ENCODE peak calls at places on chromosomes 4 and X, in four cellular contexts. Y, O, D and V are unnamed samples.

GRCh38 chr4:76384052-76384451 is 36.9 kb downstream of the CCDC158 start:
- DNase-seq in Y (no peak), O (no peak), D (no peak), V (no peak)

GRCh38 chr4:169665039-169665732 is 44.8 kb downstream of the CLCN3 start:
- DNase-seq in Y (no peak), O (peak; percentile 61), D (no peak), V (no peak)

GRCh38 chr4:110033994-110034393 is 121.3 kb downstream of the EGF start:
- DNase-seq in Y (no peak), O (no peak), D (no peak), V (no peak)

GRCh38 chr4:176277162-176277904 is 8.3 kb upstream of the ASB5 start:
- DNase-seq in Y (peak; percentile 55), O (peak; percentile 36), D (no peak), V (peak; percentile 39)

GRCh38 chr4:3672465-3672831 is 93.7 kb upstream of the ADRA2C start:
- DNase-seq in Y (no peak), O (no peak), D (no peak), V (no peak)

GRCh38 chr4:140213736-140214135 is 59.8 kb upstream of the MAML3 start:
- DNase-seq in Y (no peak), O (no peak), D (no peak), V (no peak)

GRCh38 chr4:151484396-151485102 is 75.6 kb downstream of the FHIP1A start:
- DNase-seq in Y (peak; percentile 15), O (no peak), D (no peak), V (peak; percentile 38)

GRCh38 chr4:176563591-176563990 is 229.1 kb downstream of the VEGFC start:
- DNase-seq in Y (no peak), O (no peak), D (no peak), V (no peak)

GRCh38 chr4:158580064-158580463 is 58.4 kb downstream of the RXFP1 start:
- DNase-seq in Y (no peak), O (no peak), D (no peak), V (no peak)

DNA sequence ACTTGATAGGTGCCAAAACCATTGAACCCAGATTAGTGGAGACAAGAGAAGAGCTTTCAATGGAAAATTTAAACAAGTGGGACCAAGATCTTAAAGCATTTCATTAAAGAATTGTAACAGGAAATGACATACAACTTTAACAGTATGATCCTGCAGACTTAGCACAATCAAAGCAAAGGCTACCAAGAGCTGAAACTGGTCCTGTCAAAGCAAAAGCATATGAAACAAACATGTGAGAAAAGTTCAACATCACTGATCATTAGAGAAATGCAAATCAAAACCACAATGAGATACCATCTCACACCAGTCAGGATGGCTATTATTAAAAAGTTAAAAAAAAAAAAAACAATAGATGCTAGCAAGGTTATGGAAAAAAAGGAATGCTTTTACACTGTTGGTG is 425.6 kb downstream of the IL1RAPL1 start:
- DNase-seq in Y (no peak), O (no peak), D (no peak), V (no peak)
- TF ChIP-seq PHF8 in Y (no peak), O (no peak), D (no peak), V (no peak)

GRCh38 chrX:117987376-117987775 is 129.2 kb downstream of the KLHL13 start:
- DNase-seq in Y (no peak), O (no peak), D (no peak), V (no peak)

GRCh38 chrX:117989512-117989911 is 127.1 kb downstream of the KLHL13 start:
- DNase-seq in Y (no peak), O (no peak), D (no peak), V (no peak)

GRCh38 chrX:117992324-117992723 is 124.3 kb downstream of the KLHL13 start:
- DNase-seq in Y (no peak), O (no peak), D (no peak), V (no peak)

GRCh38 chrX:117995378-117995777 is 121.2 kb downstream of the KLHL13 start:
- DNase-seq in Y (no peak), O (no peak), D (no peak), V (no peak)

DNA sequence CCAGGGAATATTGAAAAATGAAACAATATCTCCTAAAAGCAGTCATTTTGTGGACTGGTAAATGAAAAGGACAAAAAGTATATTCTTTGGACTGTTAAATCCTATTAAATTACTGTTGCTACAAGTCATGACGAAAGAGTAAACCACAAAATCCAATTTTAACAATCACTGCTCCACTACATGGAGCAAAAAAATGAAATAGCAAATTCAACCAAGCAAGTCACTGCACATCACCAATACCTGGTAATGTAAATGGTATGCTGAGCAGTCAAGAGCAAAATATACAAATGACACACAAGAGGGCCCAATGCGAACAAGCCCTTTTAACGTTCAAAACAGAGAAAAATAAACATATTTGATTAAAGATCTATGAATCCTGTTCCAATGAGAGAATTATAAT is 126.2 kb downstream of the KLHL13 start:
- DNase-seq in Y (no peak), O (no peak), D (no peak), V (no peak)
- TF ChIP-seq PHF8 in Y (no peak), O (no peak), D (no peak), V (no peak)

GRCh38 chr4:163988921-163989320 is 494.4 kb downstream of the TMA16 start:
- DNase-seq in Y (no peak), O (no peak), D (no peak), V (no peak)
- TF ChIP-seq PHF8 in Y (no peak), O (no peak), D (no peak), V (no peak)

GRCh38 chrX:39577206-39577605 is 520.6 kb downstream of the BCOR start:
- DNase-seq in Y (no peak), O (no peak), D (no peak), V (no peak)
- TF ChIP-seq PHF8 in Y (no peak), O (no peak), D (no peak), V (no peak)

GRCh38 chrX:16836371-16836770 is 33.8 kb downstream of the RBBP7 start:
- DNase-seq in Y (peak; percentile 57), O (peak; percentile 18), D (peak; percentile 53), V (peak; percentile 17)
- TF ChIP-seq PHF8 in Y (no peak), O (no peak), D (no peak), V (no peak)

DNA sequence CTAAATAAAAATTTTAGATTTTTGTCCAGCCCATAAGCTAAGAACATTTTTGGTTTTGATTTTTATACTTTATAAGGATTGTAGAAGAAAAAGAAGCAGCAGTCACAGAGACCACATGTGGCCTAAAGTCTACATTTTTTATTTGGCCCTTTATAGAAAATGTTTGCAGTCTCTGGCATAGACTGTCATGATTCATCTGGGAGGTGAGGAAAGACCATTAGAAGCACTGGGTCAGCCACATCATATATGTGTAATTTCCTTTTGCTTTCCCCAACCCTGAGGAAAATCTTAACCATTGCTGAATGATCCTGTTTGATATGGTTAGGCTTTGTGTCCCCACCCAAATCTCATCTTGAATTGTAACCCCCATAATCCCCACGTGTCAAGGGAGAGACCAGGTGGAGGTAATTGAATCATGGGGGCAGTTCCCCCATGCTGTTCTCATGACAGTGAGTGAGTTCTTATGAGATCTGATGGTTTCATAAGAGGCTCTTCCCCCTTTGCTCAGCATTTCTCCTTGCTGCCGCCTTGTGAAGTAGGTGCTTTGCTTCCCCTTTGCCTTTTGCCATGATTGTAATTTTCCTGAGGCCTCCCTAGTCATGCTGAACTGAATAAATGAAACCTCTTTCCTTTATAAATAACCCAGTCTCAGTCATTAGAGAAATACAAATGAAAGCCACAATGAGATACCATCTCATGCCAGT is 12.1 kb upstream of the COPS4 start:
- DNase-seq in Y (no peak), O (no peak), D (no peak), V (no peak)
- TF ChIP-seq PHF8 in Y (no peak), O (no peak), D (no peak), V (no peak)